ENCODE peak calls at places on chromosomes 7 and 10, in four cellular contexts. R, E, V and O are unnamed samples.

GRCh38 chr10:64682043-64682442 is 1160.8 kb downstream of the REEP3 start:
- DNase-seq in R (no peak), E (peak), V (no peak), O (no peak)

GRCh38 chr7:19519443-19519977 is 189.3 kb downstream of the POLR1F start:
- DNase-seq in R (no peak), E (no peak), V (no peak), O (no peak)

GRCh38 chr7:64630496-64630895 is 35.4 kb upstream of the ZNF107 start:
- DNase-seq in R (peak), E (no peak), V (peak), O (peak)

GRCh38 chr7:104972510-104972909 is 41.5 kb upstream of the KMT2E start:
- DNase-seq in R (peak), E (no peak), V (no peak), O (no peak)

GRCh38 chr7:45328397-45329080 is 170.9 kb downstream of the RAMP3 start:
- DNase-seq in R (no peak), E (no peak), V (no peak), O (peak)

GRCh38 chr7:140594131-140594691 is 46.4 kb downstream of the DENND2A start:
- DNase-seq in R (no peak), E (no peak), V (no peak), O (no peak)

GRCh38 chr7:128381161-128381821 is 19.8 kb upstream of the PRRT4 start:
- DNase-seq in R (no peak), E (peak), V (peak), O (peak)

GRCh38 chr10:77501152-77501845 is 136.3 kb downstream of the KCNMA1 start:
- DNase-seq in R (peak), E (no peak), V (peak), O (no peak)

GRCh38 chr7:142908921-142909870 is 23.7 kb upstream of the TRPV6 start:
- DNase-seq in R (no peak), E (peak), V (peak), O (no peak)

GRCh38 chr10:132645630-132646442 is 108.2 kb downstream of the INPP5A start:
- DNase-seq in R (no peak), E (no peak), V (no peak), O (no peak)

GRCh38 chr10:42924484-42924883 is 141.9 kb downstream of the BMS1 start:
- DNase-seq in R (no peak), E (no peak), V (no peak), O (no peak)

GRCh38 chr7:69654381-69654780 is 56.1 kb downstream of the AUTS2 start:
- DNase-seq in R (no peak), E (no peak), V (no peak), O (no peak)

GRCh38 chr10:32938554-32939061 is 19.4 kb downstream of the ITGB1 start:
- DNase-seq in R (no peak), E (peak), V (no peak), O (no peak)

GRCh38 chr7:138837627-138838026 is 39.6 kb upstream of the ATP6V0A4 start:
- DNase-seq in R (peak), E (no peak), V (no peak), O (no peak)

GRCh38 chr10:132984801-132985545 is 42.6 kb upstream of the CFAP46 start:
- DNase-seq in R (no peak), E (peak), V (no peak), O (no peak)

GRCh38 chr7:74410772-74411171 is 42.9 kb upstream of the GTF2IRD1 start:
- DNase-seq in R (no peak), E (no peak), V (no peak), O (no peak)

GRCh38 chr7:54278847-54279246 is 263.3 kb upstream of the VSTM2A start:
- DNase-seq in R (no peak), E (no peak), V (no peak), O (no peak)
- H3K9ac ChIP-seq in R (no peak), E (no peak), V (no peak), O (no peak)

GRCh38 chr10:51468424-51468823 is 231.0 kb downstream of the CSTF2T start:
- DNase-seq in R (no peak), E (no peak), V (no peak), O (no peak)
- H3K4me2 ChIP-seq in R (no peak), E (no peak), V (no peak), O (no peak)

DNA sequence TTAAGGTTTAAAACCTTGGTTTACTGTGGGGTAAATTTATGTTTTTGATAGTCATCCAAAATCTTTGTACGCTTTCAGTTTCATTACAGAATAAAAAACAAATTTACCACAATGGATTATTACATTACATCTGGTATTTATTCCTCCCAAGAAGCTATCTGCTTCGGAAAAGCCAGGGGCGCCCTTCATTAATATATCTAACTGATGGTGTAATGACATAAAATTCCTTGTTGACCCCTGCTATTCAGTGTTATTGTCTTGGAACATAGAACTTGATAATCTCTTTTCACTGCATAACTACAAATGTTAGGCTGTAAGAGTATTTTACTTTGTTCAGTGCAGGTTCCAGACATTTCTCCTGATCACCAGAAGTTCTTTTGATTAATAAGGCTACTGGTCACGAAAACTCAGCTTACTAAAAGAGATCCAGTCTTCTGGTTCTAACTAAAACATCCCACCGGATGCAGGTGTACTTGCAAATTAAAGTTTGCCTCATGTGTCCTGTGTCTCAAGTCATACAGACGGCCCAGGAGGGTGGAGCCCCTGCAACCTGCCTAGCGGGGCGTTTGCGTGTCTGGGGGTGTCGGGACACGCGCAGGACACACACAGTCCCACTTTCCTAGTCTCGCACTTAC is 570 bp upstream of the GLCCI1 start:
- DNase-seq in R (no peak), E (no peak), V (no peak), O (no peak)
- H3K9ac ChIP-seq in R (peak), E (peak), V (peak), O (peak)

GRCh38 chr7:135486258-135486657 is 23.6 kb downstream of the CNOT4 start:
- DNase-seq in R (peak), E (no peak), V (no peak), O (no peak)
- H3K4me2 ChIP-seq in R (no peak), E (no peak), V (no peak), O (no peak)